ENCODE peak calls at places on chromosome 21, in six cellular contexts. G is upper lobe of right lung; O is naive thymus-derived CD4-positive, alpha-beta T cell; R is cardiac fibroblast; F is thoracic aorta; E is iris pigment epithelial cell. H is an unnamed sample.

GRCh38 chr21:35933466-35933865 is 126.9 kb downstream of the SETD4 start:
- DNase-seq in G (no peak), O (no peak), R (peak), F (peak), E (peak), H (peak)

GRCh38 chr21:41973861-41974751 is 20.3 kb upstream of the C2CD2 start:
- DNase-seq in G (no peak), O (no peak), R (peak), F (no peak), E (no peak), H (no peak)

GRCh38 chr21:17775431-17776126 is 43.6 kb downstream of the C21orf91 start:
- DNase-seq in G (no peak), O (peak), R (no peak), F (no peak), E (no peak), H (no peak)

GRCh38 chr21:41754481-41754891 is 12.4 kb downstream of the RIPK4 start:
- DNase-seq in G (no peak), O (no peak), R (no peak), F (no peak), E (no peak), H (no peak)

GRCh38 chr21:43278359-43278758 is 109.6 kb downstream of the CRYAA start:
- DNase-seq in G (peak), O (no peak), R (no peak), F (no peak), E (no peak), H (no peak)

GRCh38 chr21:14878971-14879370 is 185.8 kb downstream of the NRIP1 start:
- DNase-seq in G (no peak), O (no peak), R (no peak), F (no peak), E (peak), H (no peak)

GRCh38 chr21:38234395-38235142 is 22.2 kb upstream of the KCNJ15 start:
- DNase-seq in G (no peak), O (no peak), R (no peak), F (no peak), E (no peak), H (no peak)

GRCh38 chr21:33751120-33751519 is 108.8 kb downstream of the ITSN1 start:
- DNase-seq in G (no peak), O (no peak), R (peak), F (no peak), E (no peak), H (no peak)

GRCh38 chr21:37869661-37870060 is 46.6 kb downstream of the KCNJ6 start:
- DNase-seq in G (no peak), O (no peak), R (no peak), F (no peak), E (no peak), H (no peak)

GRCh38 chr21:23936224-23936623 is 1671.1 kb downstream of the MRPL39 start:
- DNase-seq in G (no peak), O (no peak), R (peak), F (no peak), E (peak), H (no peak)

GRCh38 chr21:45393833-45394638 is 10.9 kb upstream of the COL18A1 start:
- DNase-seq in G (peak), O (no peak), R (no peak), F (no peak), E (no peak), H (peak)

GRCh38 chr21:44304846-44305245 is 5.0 kb downstream of the PFKL start:
- DNase-seq in G (no peak), O (no peak), R (peak), F (no peak), E (peak), H (no peak)

GRCh38 chr21:34704119-34704518 is 35.3 kb downstream of the CLIC6 start:
- DNase-seq in G (no peak), O (no peak), R (peak), F (no peak), E (peak), H (no peak)

GRCh38 chr21:33936221-33937038 is 20.8 kb upstream of the ATP5PO start:
- DNase-seq in G (no peak), O (no peak), R (peak), F (no peak), E (no peak), H (no peak)

GRCh38 chr21:35190201-35190701 is 141.1 kb upstream of the RUNX1 start:
- DNase-seq in G (no peak), O (no peak), R (peak), F (no peak), E (peak), H (no peak)

GRCh38 chr21:33162436-33162921 is 67.3 kb upstream of the IFNAR2 start:
- DNase-seq in G (no peak), O (no peak), R (no peak), F (no peak), E (no peak), H (no peak)

GRCh38 chr21:38954450-38955059 is 148.8 kb downstream of the ETS2 start:
- DNase-seq in G (no peak), O (no peak), R (no peak), F (no peak), E (no peak), H (no peak)

GRCh38 chr21:45848805-45849204 is 132.8 kb upstream of the COL6A1 start:
- DNase-seq in G (no peak), O (no peak), R (no peak), F (no peak), E (no peak), H (no peak)

GRCh38 chr21:43211085-43212071 is 42.6 kb downstream of the CRYAA start:
- DNase-seq in G (peak), O (no peak), R (no peak), F (no peak), E (no peak), H (no peak)

GRCh38 chr21:34734696-34735095 is 65.9 kb downstream of the CLIC6 start:
- DNase-seq in G (no peak), O (no peak), R (peak), F (no peak), E (no peak), H (no peak)

GRCh38 chr21:38159355-38159754 is 97.4 kb upstream of the KCNJ15 start:
- DNase-seq in G (peak), O (peak), R (peak), F (peak), E (peak), H (peak)

GRCh38 chr21:45490049-45490731 is 52.0 kb downstream of the SLC19A1 start:
- DNase-seq in G (no peak), O (no peak), R (no peak), F (no peak), E (no peak), H (no peak)

GRCh38 chr21:17370263-17370662 is 142.6 kb upstream of the CXADR start:
- DNase-seq in G (peak), O (no peak), R (no peak), F (no peak), E (no peak), H (no peak)

GRCh38 chr21:46634966-46635323 is 529 bp upstream of the PRMT2 start:
- DNase-seq in G (no peak), O (no peak), R (peak), F (peak), E (peak), H (peak)

GRCh38 chr21:42360317-42360716 is 6.0 kb downstream of the TFF1 start:
- DNase-seq in G (no peak), O (no peak), R (no peak), F (no peak), E (no peak), H (no peak)

GRCh38 chr21:39588884-39589283 is 23.9 kb upstream of the B3GALT5 start:
- DNase-seq in G (no peak), O (no peak), R (no peak), F (no peak), E (no peak), H (no peak)

GRCh38 chr21:21003701-21004100 is 5.5 kb downstream of the NCAM2 start:
- DNase-seq in G (no peak), O (no peak), R (peak), F (no peak), E (peak), H (no peak)

GRCh38 chr21:29477941-29478340 is 179.2 kb downstream of the BACH1 start:
- DNase-seq in G (no peak), O (no peak), R (peak), F (no peak), E (peak), H (no peak)

GRCh38 chr21:42010507-42011493 is 640 bp upstream of the ZBTB21 start:
- DNase-seq in G (peak), O (peak), R (no peak), F (no peak), E (peak), H (peak)

GRCh38 chr21:40143822-40144525 is 276.7 kb downstream of the PCP4 start:
- DNase-seq in G (no peak), O (peak), R (peak), F (no peak), E (peak), H (no peak)

GRCh38 chr21:15409031-15409430 is 320.8 kb upstream of the USP25 start:
- DNase-seq in G (no peak), O (no peak), R (no peak), F (no peak), E (no peak), H (no peak)

GRCh38 chr21:37000381-37000780 is 6.1 kb upstream of the RIPPLY3 start:
- DNase-seq in G (no peak), O (no peak), R (no peak), F (no peak), E (no peak), H (no peak)

GRCh38 chr21:16908087-16908486 is 604.8 kb upstream of the CXADR start:
- DNase-seq in G (no peak), O (no peak), R (peak), F (peak), E (peak), H (no peak)

GRCh38 chr21:46154155-46154954 is 1.0 kb downstream of the FTCD start:
- DNase-seq in G (peak), O (peak), R (no peak), F (no peak), E (no peak), H (peak)

GRCh38 chr21:45836268-45836655 is 145.3 kb upstream of the COL6A1 start:
- DNase-seq in G (no peak), O (peak), R (no peak), F (no peak), E (peak), H (peak)

GRCh38 chr21:38322551-38322950 is 65.8 kb downstream of the KCNJ15 start:
- DNase-seq in G (no peak), O (no peak), R (peak), F (no peak), E (peak), H (no peak)